ENCODE peak calls at places on chromosome 10, in four cellular contexts. One of them, this sample, is unnamed.

GRCh38 chr10:21431799-21432198 is 93.7 kb downstream of the SKIDA1 start:
- DNase-seq in HT1080: no peak
- DNase-seq in testis: no peak
- DNase-seq in psoas muscle: no peak
- DNase-seq in this sample: no peak

GRCh38 chr10:60669491-60669890 is 108.8 kb upstream of the CDK1 start:
- DNase-seq in testis: no peak
- DNase-seq in HT1080: no peak
- DNase-seq in psoas muscle: no peak
- DNase-seq in this sample: no peak

GRCh38 chr10:92742331-92743228 is 52.8 kb downstream of the HHEX start:
- DNase-seq in testis: no peak
- DNase-seq in HT1080: no peak
- DNase-seq in psoas muscle: no peak
- DNase-seq in this sample: no peak

GRCh38 chr10:1152386-1153252 is 96.4 kb downstream of the WDR37 start:
- DNase-seq in testis: peak; percentile 9
- DNase-seq in psoas muscle: no peak
- DNase-seq in HT1080: no peak
- DNase-seq in this sample: no peak

GRCh38 chr10:25191162-25191895 is 16.5 kb downstream of the GPR158 start:
- DNase-seq in testis: no peak
- DNase-seq in psoas muscle: no peak
- DNase-seq in HT1080: no peak
- DNase-seq in this sample: no peak

GRCh38 chr10:88318803-88319202 is 264.3 kb downstream of the RNLS start:
- DNase-seq in psoas muscle: no peak
- DNase-seq in testis: no peak
- DNase-seq in HT1080: peak; percentile 30
- DNase-seq in this sample: no peak

GRCh38 chr10:53601260-53601875 is 828.8 kb upstream of the MBL2 start:
- DNase-seq in testis: no peak
- DNase-seq in psoas muscle: no peak
- DNase-seq in HT1080: peak; percentile 13
- DNase-seq in this sample: no peak

GRCh38 chr10:70222340-70222794 is 10.9 kb downstream of the PPA1 start:
- DNase-seq in HT1080: no peak
- DNase-seq in testis: no peak
- DNase-seq in psoas muscle: no peak
- DNase-seq in this sample: no peak

GRCh38 chr10:70355234-70356021 is 27.0 kb downstream of the LRRC20 start:
- DNase-seq in psoas muscle: no peak
- DNase-seq in HT1080: no peak
- DNase-seq in testis: no peak
- DNase-seq in this sample: no peak

GRCh38 chr10:1094112-1095057 is 38.2 kb downstream of the WDR37 start:
- DNase-seq in testis: no peak
- DNase-seq in HT1080: no peak
- DNase-seq in psoas muscle: no peak
- DNase-seq in this sample: no peak

GRCh38 chr10:78507761-78508160 is 474.1 kb downstream of the RPS24 start:
- DNase-seq in testis: no peak
- DNase-seq in HT1080: no peak
- DNase-seq in psoas muscle: no peak
- DNase-seq in this sample: no peak

GRCh38 chr10:103262229-103262628 is 14.7 kb upstream of the INA start:
- DNase-seq in psoas muscle: no peak
- DNase-seq in HT1080: peak; percentile 65
- DNase-seq in testis: no peak
- DNase-seq in this sample: no peak

GRCh38 chr10:22736134-22736533 is 21.8 kb upstream of the PIP4K2A start:
- DNase-seq in HT1080: peak; percentile 29
- DNase-seq in psoas muscle: no peak
- DNase-seq in testis: no peak
- DNase-seq in this sample: no peak

GRCh38 chr10:28367865-28368541 is 65.1 kb upstream of the MPP7 start:
- DNase-seq in psoas muscle: no peak
- DNase-seq in HT1080: peak; percentile 30
- DNase-seq in testis: no peak
- DNase-seq in this sample: peak; percentile 6

GRCh38 chr10:49550563-49550962 is 11.6 kb upstream of the ERCC6 start:
- DNase-seq in HT1080: peak; percentile 93
- DNase-seq in psoas muscle: no peak
- DNase-seq in testis: no peak
- DNase-seq in this sample: no peak

GRCh38 chr10:97889461-97890265 is 40.0 kb downstream of the GOLGA7B start:
- DNase-seq in psoas muscle: no peak
- DNase-seq in HT1080: peak; percentile 87
- DNase-seq in testis: no peak
- DNase-seq in this sample: peak; percentile 83

GRCh38 chr10:42428534-42428933 is 209.8 kb downstream of the ZNF33B start:
- DNase-seq in psoas muscle: no peak
- DNase-seq in testis: no peak
- DNase-seq in HT1080: peak; percentile 3
- DNase-seq in this sample: no peak

This sample was measured in thyroid gland.